ENCODE peak calls at places on chromosomes 7 and 10, in nine cellular contexts. J, U, N, X, G, V, W, E and P are unnamed samples.

GRCh38 chr7:1769286-1770200 is 99.5 kb downstream of the ELFN1 start:
- DNase-seq in J (no peak), V (no peak), U (no peak), E (no peak), X (no peak), W (no peak), N (no peak), G (no peak), P (no peak)

GRCh38 chr10:86162036-86162435 is 204.6 kb downstream of the GRID1 start:
- DNase-seq in E (no peak), G (no peak), U (no peak), V (peak; percentile 24), W (no peak), N (no peak), X (no peak), J (no peak), P (no peak)

GRCh38 chr7:83248000-83248399 is 85.3 kb upstream of the PCLO start:
- DNase-seq in X (no peak), V (no peak), W (no peak), E (no peak), N (no peak), J (peak; percentile 2), U (no peak), G (no peak), P (no peak)

GRCh38 chr10:69220041-69220451 is at the start of gene HKDC1:
- DNase-seq in W (no peak), J (no peak), V (no peak), G (no peak), U (no peak), N (no peak), E (peak; percentile 66), X (no peak), P (no peak)

GRCh38 chr7:98618786-98619185 is 1.7 kb downstream of the NPTX2 start:
- DNase-seq in N (no peak), U (no peak), W (no peak), V (no peak), G (no peak), E (peak; percentile 66), J (no peak), X (no peak), P (no peak)

GRCh38 chr10:78194539-78195402 is 161.1 kb downstream of the RPS24 start:
- DNase-seq in V (no peak), U (no peak), N (no peak), J (no peak), G (no peak), W (no peak), E (no peak), X (no peak), P (no peak)

GRCh38 chr10:62850646-62851045 is 34.5 kb upstream of the EGR2 start:
- DNase-seq in J (no peak), V (no peak), U (no peak), W (no peak), G (no peak), E (no peak), N (no peak), X (no peak), P (no peak)

GRCh38 chr10:28012990-28013389 is 14.1 kb upstream of the ODAD2 start:
- DNase-seq in X (no peak), W (no peak), G (no peak), N (no peak), J (no peak), U (no peak), V (no peak), E (no peak), P (no peak)

GRCh38 chr10:129972145-129972965 is 8.3 kb upstream of the EBF3 start:
- DNase-seq in U (no peak), E (no peak), N (no peak), J (no peak), G (no peak), W (peak; percentile 43), V (no peak), X (no peak), P (no peak)

GRCh38 chr10:21090609-21091082 is 193.5 kb upstream of the NEBL start:
- DNase-seq in J (no peak), X (no peak), G (no peak), U (no peak), W (no peak), N (no peak), E (no peak), V (no peak), P (no peak)

GRCh38 chr7:56605146-56605545 is 488.9 kb upstream of the NUPR2 start:
- DNase-seq in U (no peak), J (no peak), E (no peak), X (no peak), W (no peak), V (no peak), G (no peak), N (no peak), P (no peak)

GRCh38 chr7:76225379-76225778 is 23.7 kb downstream of the SRRM3 start:
- DNase-seq in V (no peak), N (no peak), J (peak; percentile 21), G (no peak), E (no peak), U (no peak), X (no peak), W (peak; percentile 32), P (no peak)

GRCh38 chr10:22657028-22657427 is 57.4 kb downstream of the PIP4K2A start:
- DNase-seq in V (no peak), J (no peak), U (no peak), G (no peak), X (no peak), W (no peak), N (no peak), E (no peak), P (no peak)

GRCh38 chr7:116665447-116665996 is 6.5 kb upstream of the MET start:
- DNase-seq in G (no peak), J (peak; percentile 18), U (no peak), E (no peak), W (no peak), N (no peak), V (no peak), X (no peak), P (no peak)

GRCh38 chr7:144826248-144826647 is 9.6 kb downstream of the TPK1 start:
- DNase-seq in U (no peak), N (no peak), E (no peak), J (no peak), G (no peak), V (no peak), W (no peak), X (no peak), P (no peak)

GRCh38 chr10:27153855-27154198 is 357 bp downstream of the YME1L1 start:
- DNase-seq in W (no peak), N (no peak), V (no peak), E (no peak), X (no peak), U (no peak), J (peak; percentile 28), G (no peak), P (no peak)

GRCh38 chr7:94906035-94906796 is 1.2 kb upstream of the PPP1R9A start:
- DNase-seq in J (no peak), N (no peak), G (no peak), W (no peak), U (no peak), V (no peak), X (no peak), E (no peak), P (no peak)

GRCh38 chr7:94540428-94540827 is 30.8 kb downstream of the CASD1 start:
- DNase-seq in X (no peak), V (no peak), G (no peak), J (peak; percentile 19), E (no peak), W (no peak), U (no peak), N (no peak), P (no peak)

GRCh38 chr7:28128608-28129007 is 52.0 kb downstream of the JAZF1 start:
- DNase-seq in V (no peak), N (no peak), U (no peak), E (no peak), G (no peak), J (no peak), W (no peak), X (no peak), P (no peak)

DNA sequence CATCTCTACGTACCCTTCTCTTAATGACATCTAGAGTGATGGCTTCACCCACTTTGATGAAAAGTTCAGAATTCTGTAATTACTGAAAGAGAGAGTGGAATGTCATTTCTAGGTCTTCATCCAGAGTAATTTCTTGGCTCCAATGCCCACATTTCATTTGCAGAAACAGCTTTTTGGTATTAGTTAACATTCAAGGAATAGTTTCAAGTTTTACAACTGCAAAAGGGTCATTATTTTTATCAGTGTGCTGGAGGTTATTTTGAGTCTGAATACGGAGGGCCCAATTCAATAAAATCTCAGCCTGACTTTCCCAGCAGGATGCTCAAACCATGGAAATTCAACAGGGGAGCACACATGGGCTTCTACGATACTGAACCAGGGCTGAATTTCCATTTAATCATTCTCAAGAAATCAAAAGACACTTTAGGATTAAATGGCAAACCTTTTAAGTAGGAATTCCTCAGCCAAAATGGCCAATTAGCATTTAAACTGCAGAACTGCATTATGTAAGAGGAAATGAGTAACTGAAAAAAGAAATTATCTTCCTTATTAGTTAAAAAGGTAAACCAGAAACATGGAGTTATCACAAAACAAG is 700.9 kb upstream of the ANKRD30A start:
- DNase-seq in U (no peak), V (no peak), X (no peak), J (no peak), N (no peak), E (no peak), W (no peak), G (no peak), P (no peak)
- H3K9me3 ChIP-seq in U (no peaks in the 10 kb centered on the region), V (no peaks in the 10 kb centered on the region), X (peaks cover 8% of the 10 kb centered on the region), J (no peaks in the 10 kb centered on the region), N (no peaks in the 10 kb centered on the region), E (no peaks in the 10 kb centered on the region), W (no peaks in the 10 kb centered on the region), G (no peaks in the 10 kb centered on the region), P (no peaks in the 10 kb centered on the region)

GRCh38 chr10:114387784-114388183 is 16.5 kb downstream of the AFAP1L2 start:
- DNase-seq in W (no peak), E (no peak), J (no peak), G (no peak), N (no peak), V (peak; percentile 27), X (no peak), U (no peak), P (no peak)
- TF ChIP-seq CTCF in W (no peak), E (no peak), J (no peak), G (no peak), N (no peak), V (no peak), X (peak; percentile 43), U (no peak), P (no peak)

GRCh38 chr7:129163875-129164544 is 19.5 kb downstream of the TSPAN33 start:
- DNase-seq in G (no peak), U (no peak), N (no peak), E (no peak), X (peak; percentile 36), V (no peak), W (no peak), J (peak; percentile 83), P (no peak)
- H3K4me1 ChIP-seq in G (peaks cover 4% of the 10 kb centered on the region), U (peaks cover 6% of the 10 kb centered on the region), N (no peaks in the 10 kb centered on the region), E (no peaks in the 10 kb centered on the region), X (no peaks in the 10 kb centered on the region), V (no peaks in the 10 kb centered on the region), W (peaks cover 2% of the 10 kb centered on the region), J (no peaks in the 10 kb centered on the region), P (no peaks in the 10 kb centered on the region)

DNA sequence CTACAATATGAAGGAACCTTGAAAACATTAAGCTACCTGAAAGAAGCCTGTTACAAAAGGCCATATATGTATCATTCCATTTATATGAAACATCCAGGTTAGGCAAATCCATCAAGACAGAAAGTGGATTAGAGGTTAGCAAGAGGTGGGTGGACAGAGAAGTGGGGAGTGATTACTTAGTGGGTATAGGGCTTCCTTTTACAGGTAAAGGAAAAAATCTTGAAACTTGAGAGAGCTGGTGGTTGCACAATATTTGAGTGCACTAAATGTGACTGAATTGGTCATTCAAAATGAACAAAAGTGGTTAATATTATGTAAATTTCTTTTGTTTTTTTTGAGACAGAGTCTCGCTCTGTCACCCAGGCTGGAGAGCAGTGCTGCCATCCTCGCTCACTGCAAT is 119.4 kb upstream of the KIF5B start:
- DNase-seq in G (no peak), E (no peak), X (no peak), J (no peak), N (no peak), U (no peak), W (no peak), V (no peak), P (no peak)
- H3K9me3 ChIP-seq in G (no peaks in the 10 kb centered on the region), E (no peaks in the 10 kb centered on the region), X (no peaks in the 10 kb centered on the region), J (no peaks in the 10 kb centered on the region), N (no peaks in the 10 kb centered on the region), U (no peaks in the 10 kb centered on the region), W (peaks cover 5% of the 10 kb centered on the region), V (no peaks in the 10 kb centered on the region), P (no peaks in the 10 kb centered on the region)